ENCODE peak calls at places on chromosome 9, in eight cellular contexts. A is HCT116, P is SK-N-SH, B is GM23338, E is neural progenitor cell, F is PC-3, C is OCI-LY7, O is MM.1S. N is an unnamed sample.

GRCh38 chr9:7081065-7081600 is 323.4 kb downstream of the KDM4C start:
- DNase-seq in A (no peak), P (no peak), B (no peak), E (no peak), F (no peak), C (no peak), O (no peak), N (no peak)

GRCh38 chr9:106639873-106640568 is 222.9 kb upstream of the ZNF462 start:
- DNase-seq in A (no peak), P (no peak), B (no peak), E (no peak), F (no peak), C (no peak), O (no peak), N (no peak)

GRCh38 chr9:137878146-137878941 is 762 bp downstream of the CACNA1B start:
- DNase-seq in A (no peak), P (peak; percentile 79), B (peak; percentile 90), E (peak; percentile 96), F (no peak), C (no peak), O (no peak), N (peak; percentile 81)

GRCh38 chr9:135286961-135287360 is 192.6 kb upstream of the PPP1R26 start:
- DNase-seq in A (no peak), P (no peak), B (no peak), E (no peak), F (no peak), C (no peak), O (no peak), N (no peak)

GRCh38 chr9:86783884-86784283 is 163.4 kb downstream of the GAS1 start:
- DNase-seq in A (no peak), P (no peak), B (no peak), E (no peak), F (no peak), C (no peak), O (no peak), N (no peak)

GRCh38 chr9:97811534-97812246 is 41.3 kb upstream of the FOXE1 start:
- DNase-seq in A (no peak), P (no peak), B (no peak), E (no peak), F (peak; percentile 19), C (no peak), O (no peak), N (no peak)

GRCh38 chr9:16744386-16744785 is 126.1 kb downstream of the BNC2 start:
- DNase-seq in A (no peak), P (no peak), B (no peak), E (no peak), F (peak; percentile 10), C (no peak), O (no peak), N (no peak)

GRCh38 chr9:96246267-96246671 is 55.7 kb downstream of the HSD17B3 start:
- DNase-seq in A (no peak), P (no peak), B (no peak), E (no peak), F (no peak), C (no peak), O (no peak), N (no peak)

GRCh38 chr9:128552744-128553221 is 396 bp downstream of the SPTAN1 start:
- DNase-seq in A (no peak), P (peak; percentile 80), B (peak; percentile 61), E (peak; percentile 86), F (peak; percentile 14), C (peak; percentile 68), O (peak; percentile 31), N (peak; percentile 79)

GRCh38 chr9:123776856-123777560 is 152.9 kb downstream of the DENND1A start:
- DNase-seq in A (no peak), P (no peak), B (no peak), E (no peak), F (no peak), C (no peak), O (no peak), N (no peak)

GRCh38 chr9:71664566-71664965 is 103.7 kb downstream of the CEMIP2 start:
- DNase-seq in A (no peak), P (no peak), B (no peak), E (no peak), F (no peak), C (no peak), O (no peak), N (no peak)

GRCh38 chr9:73719660-73720059 is 568.0 kb downstream of the ANXA1 start:
- DNase-seq in A (no peak), P (no peak), B (no peak), E (no peak), F (no peak), C (no peak), O (no peak), N (no peak)

GRCh38 chr9:134328841-134329575 is 2.8 kb downstream of the RXRA start:
- DNase-seq in A (no peak), P (no peak), B (no peak), E (peak; percentile 58), F (no peak), C (no peak), O (no peak), N (peak; percentile 73)

GRCh38 chr9:37919956-37920335 is 16.0 kb upstream of the SLC25A51 start:
- DNase-seq in A (no peak), P (no peak), B (no peak), E (no peak), F (no peak), C (no peak), O (no peak), N (no peak)

GRCh38 chr9:109441296-109441695 is 56.8 kb downstream of the PTPN3 start:
- DNase-seq in A (no peak), P (peak; percentile 26), B (peak; percentile 79), E (peak; percentile 34), F (no peak), C (no peak), O (no peak), N (peak; percentile 17)
- TF ChIP-seq CTCF in A (peak; percentile 41), P (no peak), B (peak; percentile 41), E (no peak), F (no peak), C (no peak), O (peak; percentile 16), N (peak; percentile 11)

DNA sequence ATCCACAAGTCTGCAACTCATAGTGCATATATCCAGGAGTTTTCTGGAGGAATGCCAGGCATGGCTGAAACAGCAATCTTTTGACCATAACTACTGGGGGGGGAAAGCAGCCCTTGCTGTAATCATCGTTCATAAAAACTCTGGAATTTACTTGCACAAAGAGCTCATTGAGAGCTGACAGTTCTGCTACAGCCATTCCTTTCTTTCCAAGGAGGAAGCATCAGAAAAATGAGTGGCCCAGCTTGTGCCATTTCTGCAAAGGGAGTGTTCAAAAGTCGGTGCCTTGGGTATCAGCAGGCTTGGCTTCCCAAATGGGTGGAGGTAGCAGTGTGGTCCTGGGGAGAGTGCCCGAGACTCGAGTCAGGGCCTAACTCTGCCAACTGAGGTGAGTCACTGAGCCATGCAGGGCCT is 101.5 kb downstream of the GCNT1 start:
- DNase-seq in A (no peak), P (no peak), B (no peak), E (no peak), F (no peak), C (no peak), O (no peak), N (peak; percentile 54)
- TF ChIP-seq EZH2phosphoT487 in A (no peak), P (no peak), B (no peak), E (no peak), F (no peak), C (no peak), O (no peak), N (no peak)

GRCh38 chr9:84937086-84937670 is 267.6 kb downstream of the NTRK2 start:
- DNase-seq in A (no peak), P (no peak), B (peak; percentile 84), E (peak; percentile 88), F (no peak), C (no peak), O (no peak), N (no peak)

GRCh38 chr9:84928419-84928818 is 258.9 kb downstream of the NTRK2 start:
- DNase-seq in A (no peak), P (no peak), B (no peak), E (no peak), F (no peak), C (no peak), O (no peak), N (no peak)

GRCh38 chr9:84929068-84929467 is 259.5 kb downstream of the NTRK2 start:
- DNase-seq in A (no peak), P (no peak), B (no peak), E (no peak), F (no peak), C (no peak), O (no peak), N (no peak)

GRCh38 chr9:84935528-84936117 is 266.1 kb downstream of the NTRK2 start:
- DNase-seq in A (no peak), P (no peak), B (no peak), E (no peak), F (no peak), C (no peak), O (no peak), N (no peak)

DNA sequence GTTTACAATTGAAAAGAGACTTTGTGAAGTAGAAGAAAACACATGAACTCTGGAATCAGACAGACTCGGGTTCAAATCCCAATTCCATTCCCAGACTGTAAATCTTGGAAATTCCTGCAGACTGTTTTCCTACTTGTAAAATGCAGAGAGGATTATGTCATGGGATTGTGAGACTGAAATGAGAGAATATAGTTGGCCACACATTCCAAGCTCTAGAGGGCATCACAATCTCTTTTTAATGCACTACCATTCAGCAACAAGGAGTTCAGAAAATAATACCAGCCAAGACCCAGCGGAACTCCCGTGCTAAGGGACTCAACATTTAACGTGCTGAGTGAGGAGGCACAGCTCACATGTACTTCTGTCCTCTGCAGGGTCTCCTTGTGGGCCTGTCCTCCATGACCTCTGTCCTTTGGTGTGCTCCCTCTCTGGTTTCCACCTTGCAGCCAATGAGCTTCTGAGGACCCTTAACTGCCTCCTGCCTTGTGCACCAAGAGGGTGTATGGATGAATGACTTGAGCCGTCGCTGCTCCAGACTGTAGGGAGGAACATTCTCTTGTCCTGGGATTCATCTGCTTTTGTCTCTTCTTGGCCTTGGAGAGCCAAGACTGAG is 263.5 kb downstream of the NTRK2 start:
- DNase-seq in A (no peak), P (no peak), B (peak; percentile 63), E (no peak), F (peak; percentile 1), C (no peak), O (no peak), N (no peak)
- TF ChIP-seq CTCF in A (peak; percentile 62), P (peak; percentile 47), B (peak; percentile 61), E (peak; percentile 47), F (peak; percentile 26), C (no peak), O (no peak), N (peak; percentile 33)

GRCh38 chr9:82601272-82601835 is 461.6 kb downstream of the RASEF start:
- DNase-seq in A (no peak), P (peak; percentile 47), B (no peak), E (no peak), F (no peak), C (no peak), O (no peak), N (peak; percentile 38)

GRCh38 chr9:82598254-82599039 is 464.5 kb downstream of the RASEF start:
- DNase-seq in A (no peak), P (peak; percentile 28), B (no peak), E (no peak), F (no peak), C (no peak), O (no peak), N (no peak)

GRCh38 chr9:82600536-82601271 is 462.2 kb downstream of the RASEF start:
- DNase-seq in A (no peak), P (no peak), B (no peak), E (peak; percentile 14), F (no peak), C (no peak), O (no peak), N (no peak)

GRCh38 chr9:82599550-82599949 is 463.4 kb downstream of the RASEF start:
- DNase-seq in A (no peak), P (no peak), B (no peak), E (no peak), F (no peak), C (no peak), O (no peak), N (no peak)

GRCh38 chr9:82597225-82598158 is 465.4 kb downstream of the RASEF start:
- DNase-seq in A (no peak), P (no peak), B (no peak), E (no peak), F (no peak), C (no peak), O (no peak), N (peak; percentile 38)
- TF ChIP-seq EZH2phosphoT487 in A (no peak), P (no peak), B (no peak), E (no peak), F (no peak), C (no peak), O (no peak), N (no peak)

N was measured in hepatocyte.